ENCODE peak calls at places on chromosomes 2 and 18, in four cellular contexts. A is colonic mucosa, U is endodermal cell, B is SK-N-SH. Q is an unnamed sample.

GRCh38 chr2:74481961-74482800 is 617 bp downstream of the CCDC142 start:
- DNase-seq in A (no peak), B (peak; percentile 75), U (peak; percentile 61), Q (peak; percentile 75)

GRCh38 chr2:121519153-121519552 is 11.5 kb upstream of the RNU4ATAC start:
- DNase-seq in B (no peak), U (no peak), A (no peak), Q (no peak)

GRCh38 chr2:112614201-112614840 is 29.9 kb downstream of the CHCHD5 start:
- DNase-seq in U (peak; percentile 86), A (peak; percentile 67), B (no peak), Q (no peak)

GRCh38 chr2:240423788-240424191 is 11.7 kb upstream of the GPC1 start:
- DNase-seq in B (no peak), U (peak; percentile 20), A (no peak), Q (no peak)

GRCh38 chr2:83106853-83107252 is 1352.2 kb downstream of the SUCLG1 start:
- DNase-seq in U (no peak), A (no peak), B (no peak), Q (no peak)

GRCh38 chr2:150088538-150088937 is 398.9 kb downstream of the RND3 start:
- DNase-seq in A (no peak), B (no peak), U (no peak), Q (no peak)

GRCh38 chr18:79868811-79869541 is 71.2 kb downstream of the KCNG2 start:
- DNase-seq in B (no peak), A (no peak), U (peak; percentile 42), Q (no peak)

GRCh38 chr2:227783404-227784138 is 30.1 kb upstream of the CCL20 start:
- DNase-seq in A (no peak), B (no peak), U (no peak), Q (no peak)

GRCh38 chr2:10076988-10077527 is 3.2 kb downstream of the CYS1 start:
- DNase-seq in A (no peak), B (no peak), U (no peak), Q (no peak)

GRCh38 chr2:48107326-48107925 is 201.1 kb upstream of the FBXO11 start:
- DNase-seq in A (no peak), U (peak; percentile 57), B (no peak), Q (no peak)

GRCh38 chr18:6683112-6683876 is 46.2 kb upstream of the ARHGAP28 start:
- DNase-seq in B (peak; percentile 44), U (peak; percentile 58), A (no peak), Q (no peak)

GRCh38 chr2:157267476-157267875 is 10.0 kb downstream of the GALNT5 start:
- DNase-seq in B (no peak), U (no peak), A (no peak), Q (no peak)

GRCh38 chr2:134745023-134745422 is 26.2 kb upstream of the TMEM163 start:
- DNase-seq in U (no peak), A (no peak), B (no peak), Q (no peak)

GRCh38 chr2:115160523-115161521 is 718.4 kb downstream of the DPP10 start:
- DNase-seq in U (peak; percentile 86), A (peak; percentile 73), B (peak; percentile 66), Q (no peak)

GRCh38 chr2:55361465-55362189 is 58.0 kb downstream of the CCDC88A start:
- DNase-seq in B (no peak), A (no peak), U (no peak), Q (no peak)

GRCh38 chr2:97546711-97547110 is 43.0 kb downstream of the ANKRD36B start:
- DNase-seq in U (no peak), A (no peak), B (no peak), Q (no peak)

GRCh38 chr2:20629581-20630291 is 21.2 kb downstream of the HS1BP3 start:
- DNase-seq in A (no peak), B (no peak), U (no peak), Q (no peak)

GRCh38 chr2:37656512-37657423 is 14.7 kb downstream of the CDC42EP3 start:
- DNase-seq in U (peak; percentile 93), A (no peak), B (no peak), Q (no peak)

GRCh38 chr2:186308347-186308746 is 177.7 kb upstream of the ZC3H15 start:
- DNase-seq in U (no peak), B (no peak), A (no peak), Q (no peak)

GRCh38 chr2:96470636-96471035 is 34.5 kb downstream of the NEURL3 start:
- DNase-seq in A (peak; percentile 67), B (peak; percentile 74), U (peak; percentile 97), Q (peak; percentile 47)

GRCh38 chr2:127695491-127696472 is 5.5 kb upstream of the SFT2D3 start:
- DNase-seq in U (peak; percentile 92), B (peak; percentile 90), A (peak; percentile 75), Q (peak; percentile 69)

GRCh38 chr18:8260319-8260718 is 348.9 kb upstream of the RAB12 start:
- DNase-seq in B (no peak), A (no peak), U (peak; percentile 65), Q (peak; percentile 2)

GRCh38 chr2:127076924-127077323 is 30.0 kb downstream of the BIN1 start:
- DNase-seq in U (no peak), A (no peak), B (no peak), Q (no peak)

GRCh38 chr2:33443272-33443829 is 33.1 kb upstream of the RASGRP3 start:
- DNase-seq in B (no peak), U (no peak), A (no peak), Q (no peak)

GRCh38 chr18:31503011-31503410 is 5.0 kb downstream of the DSG2 start:
- DNase-seq in U (no peak), B (no peak), A (no peak), Q (no peak)

GRCh38 chr2:7825591-7826312 is 856.1 kb upstream of the ID2 start:
- DNase-seq in A (no peak), U (no peak), B (no peak), Q (no peak)

GRCh38 chr18:25121442-25121841 is 230.5 kb downstream of the ZNF521 start:
- DNase-seq in U (no peak), B (no peak), A (no peak), Q (no peak)

GRCh38 chr18:34122724-34123334 is 101.9 kb downstream of the NOL4 start:
- DNase-seq in U (peak; percentile 66), B (peak; percentile 55), A (peak; percentile 32), Q (peak; percentile 68)

GRCh38 chr2:212451786-212452200 is 86.8 kb downstream of the ERBB4 start:
- DNase-seq in U (no peak), B (no peak), A (no peak), Q (peak; percentile 2)

GRCh38 chr2:159050426-159050825 is 82.0 kb downstream of the TANC1 start:
- DNase-seq in U (peak; percentile 56), B (no peak), A (no peak), Q (no peak)
- H3K27ac ChIP-seq in U (no peak overlapping the region), B (peak overlapping the region; percentile 99), A (no peak overlapping the region), Q (no peak overlapping the region)

GRCh38 chr2:197782121-197782520 is 3.0 kb downstream of the BOLL start:
- DNase-seq in B (no peak), A (no peak), U (no peak), Q (no peak)
- H3K4me3 ChIP-seq in B (no peak overlapping the region), A (no peak overlapping the region), U (no peak overlapping the region), Q (no peak overlapping the region)

DNA sequence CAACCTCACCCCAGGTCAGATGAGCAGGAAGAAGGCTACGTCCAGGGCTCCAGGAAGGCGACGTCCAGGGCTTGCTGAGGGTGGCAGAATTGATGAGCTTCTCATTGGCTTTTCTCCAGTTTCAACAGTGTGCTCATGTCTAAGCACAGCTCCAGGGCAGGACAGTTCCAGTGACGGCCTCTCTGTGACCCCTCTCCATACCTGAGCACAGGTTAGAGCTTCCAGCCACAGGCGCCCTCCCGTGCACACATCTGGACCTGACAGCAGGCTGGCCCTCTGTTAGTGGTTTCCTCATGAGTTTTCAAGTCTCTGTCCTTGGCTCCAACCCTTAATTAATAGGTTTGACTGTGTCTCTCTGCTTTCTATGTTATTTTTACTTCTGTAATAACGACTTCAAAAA is 327.6 kb downstream of the ZNF516 start:
- DNase-seq in B (no peak), A (no peak), U (peak; percentile 64), Q (no peak)
- TF ChIP-seq CTCF in B (no peak), A (no peak), U (no peak), Q (no peak)

GRCh38 chr2:118633371-118633770 is 214.1 kb downstream of the EN1 start:
- DNase-seq in B (no peak), A (no peak), U (no peak), Q (no peak)

GRCh38 chr2:118638453-118638852 is 209.0 kb downstream of the EN1 start:
- DNase-seq in U (no peak), A (no peak), B (no peak), Q (no peak)

GRCh38 chr2:118632921-118633320 is 214.5 kb downstream of the EN1 start:
- DNase-seq in B (no peak), U (no peak), A (no peak), Q (no peak)

GRCh38 chr2:118634876-118635275 is 212.6 kb downstream of the EN1 start:
- DNase-seq in B (no peak), A (no peak), U (no peak), Q (no peak)

GRCh38 chr2:118635891-118636290 is 211.6 kb downstream of the EN1 start:
- DNase-seq in U (no peak), A (no peak), B (no peak), Q (no peak)
- H3K27ac ChIP-seq in U (no peak overlapping the region), A (no peak overlapping the region), B (no peak overlapping the region), Q (no peak overlapping the region)

GRCh38 chr2:29920130-29920577 is 1.2 kb downstream of the ALK start:
- DNase-seq in A (peak; percentile 32), B (no peak), U (peak; percentile 97), Q (peak; percentile 45)
- H3K4me3 ChIP-seq in A (peak overlapping the region; percentile 23), B (peak overlapping the region; percentile 71), U (peak overlapping the region; percentile 82), Q (peak overlapping the region; percentile 32)

GRCh38 chr2:3423492-3424170 is 44.1 kb downstream of the TRAPPC12 start:
- DNase-seq in A (peak; percentile 86), U (peak; percentile 96), B (peak; percentile 88), Q (peak; percentile 61)

GRCh38 chr2:3422161-3422767 is 42.8 kb downstream of the TRAPPC12 start:
- DNase-seq in U (no peak), A (no peak), B (no peak), Q (no peak)

GRCh38 chr2:3421541-3421940 is 42.0 kb downstream of the TRAPPC12 start:
- DNase-seq in B (no peak), U (no peak), A (no peak), Q (no peak)

GRCh38 chr2:3426615-3427014 is 47.1 kb downstream of the TRAPPC12 start:
- DNase-seq in U (no peak), B (no peak), A (no peak), Q (no peak)

GRCh38 chr2:3424171-3424795 is 44.8 kb downstream of the TRAPPC12 start:
- DNase-seq in U (no peak), A (no peak), B (no peak), Q (no peak)
- TF ChIP-seq CTCF in U (peak; percentile 5), A (no peak), B (no peak), Q (no peak)

DNA sequence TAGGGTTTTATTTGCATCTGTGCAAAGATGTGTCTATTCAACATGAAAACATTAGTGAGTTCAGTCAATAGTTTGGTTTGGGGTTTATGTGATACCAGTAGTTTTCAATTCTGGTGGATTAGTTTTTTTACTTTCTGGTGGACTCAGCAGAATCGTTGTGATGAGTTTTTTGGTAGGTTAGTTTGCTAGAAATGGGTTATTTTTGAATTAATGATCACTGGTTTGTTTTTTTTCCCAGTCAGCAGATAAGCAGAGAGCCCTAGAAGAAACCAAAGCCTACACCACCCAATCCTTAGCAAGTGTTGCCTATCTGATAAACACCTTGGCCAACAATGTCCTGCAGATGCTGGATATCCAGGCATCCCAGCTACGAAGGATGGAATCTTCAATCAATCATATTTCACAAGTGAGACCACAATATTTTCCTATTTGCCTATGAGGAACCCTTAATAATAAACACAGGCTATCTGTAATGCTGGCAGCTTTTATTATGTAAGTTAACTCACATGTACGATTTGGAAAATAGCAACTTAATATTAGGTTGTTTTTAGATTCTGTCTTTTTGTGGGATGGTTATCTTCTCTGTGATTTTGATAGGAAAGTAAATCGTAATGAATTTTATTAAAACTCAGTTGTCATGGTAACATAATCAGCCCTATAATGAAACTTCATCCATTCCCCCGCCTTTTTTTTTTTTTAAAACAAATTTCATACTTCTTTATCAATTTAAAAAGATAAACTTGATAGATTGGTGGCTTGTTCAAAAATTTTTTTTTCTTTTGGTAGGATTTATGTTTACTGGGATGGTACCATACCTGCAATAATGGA is 38.7 kb downstream of the ABI2 start:
- DNase-seq in B (no peak), A (no peak), U (no peak), Q (no peak)
- H3K27ac ChIP-seq in B (no peak overlapping the region), A (no peak overlapping the region), U (no peak overlapping the region), Q (no peak overlapping the region)

Q was measured in cardiac muscle cell.